ENCODE peak calls at places on chromosomes 1 and 21, in six cellular contexts. I is tibial artery, W is breast epithelium, X is MM.1S, Q is tibial nerve, A is transverse colon. N is an unnamed sample.
A peak's percentile ranks its signal among the peaks of the same experiment; 100 is the strongest.

GRCh38 chr1:68173283-68174172 is 58.8 kb downstream of the WLS start:
- DNase-seq in I (no peak), Q (no peak), W (no peak), A (no peak), X (peak; percentile 55), N (no peak)

GRCh38 chr1:205619376-205619775 is 12.4 kb downstream of the ELK4 start:
- DNase-seq in X (no peak), W (no peak), A (no peak), Q (no peak), I (no peak), N (no peak)

GRCh38 chr1:150887018-150887417 is at the start of gene CTXND2:
- DNase-seq in I (no peak), W (no peak), Q (no peak), A (no peak), X (no peak), N (no peak)

GRCh38 chr1:88488277-88488676 is 195.8 kb upstream of the PKN2 start:
- DNase-seq in I (no peak), Q (no peak), X (no peak), W (no peak), A (no peak), N (no peak)

GRCh38 chr1:53557369-53557768 is 98.2 kb downstream of the DMRTB1 start:
- DNase-seq in A (peak; percentile 3), X (no peak), Q (no peak), W (no peak), I (peak; percentile 34), N (no peak)

GRCh38 chr21:44535963-44536362 is 4.0 kb downstream of the KRTAP10-1 start:
- DNase-seq in Q (no peak), W (peak; percentile 42), I (no peak), X (no peak), A (no peak), N (no peak)

GRCh38 chr1:6870086-6870485 is 84.8 kb downstream of the CAMTA1 start:
- DNase-seq in Q (no peak), W (no peak), A (no peak), I (no peak), X (no peak), N (no peak)

GRCh38 chr1:209853677-209854076 is 25.9 kb downstream of the UTP25 start:
- DNase-seq in A (no peak), Q (no peak), W (no peak), I (no peak), X (no peak), N (no peak)

GRCh38 chr21:42737969-42738590 is 84.7 kb downstream of the PDE9A start:
- DNase-seq in I (peak; percentile 69), W (peak; percentile 51), Q (no peak), A (peak; percentile 78), X (no peak), N (peak; percentile 27)

GRCh38 chr1:30160999-30161689 is 562.2 kb downstream of the MATN1 start:
- DNase-seq in I (no peak), W (no peak), A (no peak), X (no peak), Q (no peak), N (no peak)

GRCh38 chr1:74652711-74653131 is 20.9 kb downstream of the ERICH3 start:
- DNase-seq in A (no peak), I (no peak), Q (no peak), W (peak; percentile 54), X (no peak), N (no peak)

GRCh38 chr1:41915786-41916571 is 2.7 kb downstream of the HIVEP3 start:
- DNase-seq in A (peak; percentile 62), I (no peak), X (no peak), W (no peak), Q (no peak), N (peak; percentile 26)

GRCh38 chr1:230916607-230917283 is 48.4 kb upstream of the C1orf198 start:
- DNase-seq in A (no peak), X (no peak), Q (no peak), I (no peak), W (no peak), N (no peak)

GRCh38 chr21:41086551-41086950 is 81.4 kb upstream of the BACE2 start:
- DNase-seq in A (no peak), I (no peak), W (no peak), X (no peak), Q (no peak), N (no peak)

GRCh38 chr21:17783003-17783402 is 36.2 kb downstream of the C21orf91 start:
- DNase-seq in W (no peak), X (no peak), A (no peak), Q (no peak), I (no peak), N (no peak)

GRCh38 chr1:72229893-72230292 is 52.4 kb downstream of the NEGR1 start:
- DNase-seq in Q (no peak), W (no peak), I (no peak), A (no peak), X (no peak), N (no peak)
- H3K4me1 ChIP-seq in Q (no peaks in the 10 kb centered on the region), W (no peaks in the 10 kb centered on the region), I (no peaks in the 10 kb centered on the region), A (no peaks in the 10 kb centered on the region), X (no peaks in the 10 kb centered on the region), N (no peaks in the 10 kb centered on the region)

GRCh38 chr1:169072945-169073725 is 33.4 kb upstream of the ATP1B1 start:
- DNase-seq in A (peak; percentile 71), X (no peak), I (no peak), Q (no peak), W (no peak), N (no peak)
- H3K4me3 ChIP-seq in A (no peak overlapping the region), X (no peak overlapping the region), I (no peak overlapping the region), Q (no peak overlapping the region), W (no peak overlapping the region), N (no peak overlapping the region)

GRCh38 chr1:203351037-203351625 is at the start of gene FMOD:
- DNase-seq in X (no peak), W (no peak), Q (peak; percentile 48), A (peak; percentile 62), I (peak; percentile 93), N (no peak)
- TF ChIP-seq CTCF in X (no peak), W (no peak), Q (no peak), A (no peak), I (no peak), N (no peak)

GRCh38 chr1:244444854-244445253 is 6.9 kb downstream of the ADSS2 start:
- DNase-seq in A (no peak), X (no peak), I (no peak), Q (no peak), W (no peak), N (no peak)
- H3K4me1 ChIP-seq in A (peaks cover 55% of the 10 kb centered on the region), X (peaks cover 8% of the 10 kb centered on the region), I (peaks cover 36% of the 10 kb centered on the region), Q (peaks cover 29% of the 10 kb centered on the region), W (peaks cover 15% of the 10 kb centered on the region), N (peaks cover 42% of the 10 kb centered on the region)

DNA sequence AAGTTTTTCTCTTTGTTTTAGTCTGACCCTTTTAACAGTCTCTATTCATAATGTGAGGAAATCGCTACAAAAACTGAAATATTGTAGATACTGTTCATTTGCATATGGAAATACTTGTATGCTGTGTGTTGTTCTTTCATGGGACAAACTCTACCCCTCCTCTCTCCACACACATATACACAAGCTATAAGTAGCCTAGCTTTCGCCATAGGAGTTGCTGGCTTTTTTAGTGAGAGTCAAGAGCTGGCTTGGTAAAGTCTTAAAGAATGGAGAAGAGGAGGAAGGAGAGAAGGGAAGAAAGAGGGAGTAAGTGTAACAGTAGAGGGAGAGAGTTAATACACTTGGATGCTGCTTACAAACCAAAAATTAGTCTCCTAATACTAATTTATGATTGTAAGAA is 115.6 kb downstream of the RABGAP1L start:
- DNase-seq in A (no peak), Q (no peak), I (no peak), X (no peak), W (no peak), N (no peak)
- H3K4me3 ChIP-seq in A (no peak overlapping the region), Q (no peak overlapping the region), I (no peak overlapping the region), X (no peak overlapping the region), W (no peak overlapping the region), N (no peak overlapping the region)

GRCh38 chr1:231931846-231932454 is 305.4 kb downstream of the DISC1 start:
- DNase-seq in I (no peak), A (no peak), W (no peak), X (peak; percentile 76), Q (no peak), N (no peak)
- TF ChIP-seq CTCF in I (peak; percentile 13), A (no peak), W (no peak), X (peak; percentile 90), Q (peak; percentile 35), N (peak; percentile 58)

GRCh38 chr1:220888665-220888986 is 9.4 kb downstream of the HLX start:
- DNase-seq in A (no peak), Q (no peak), W (no peak), I (no peak), X (no peak), N (no peak)
- H3K4me1 ChIP-seq in A (peaks cover 19% of the 10 kb centered on the region), Q (peaks cover 10% of the 10 kb centered on the region), W (peaks cover 3% of the 10 kb centered on the region), I (peaks cover 13% of the 10 kb centered on the region), X (no peaks in the 10 kb centered on the region), N (no peaks in the 10 kb centered on the region)

DNA sequence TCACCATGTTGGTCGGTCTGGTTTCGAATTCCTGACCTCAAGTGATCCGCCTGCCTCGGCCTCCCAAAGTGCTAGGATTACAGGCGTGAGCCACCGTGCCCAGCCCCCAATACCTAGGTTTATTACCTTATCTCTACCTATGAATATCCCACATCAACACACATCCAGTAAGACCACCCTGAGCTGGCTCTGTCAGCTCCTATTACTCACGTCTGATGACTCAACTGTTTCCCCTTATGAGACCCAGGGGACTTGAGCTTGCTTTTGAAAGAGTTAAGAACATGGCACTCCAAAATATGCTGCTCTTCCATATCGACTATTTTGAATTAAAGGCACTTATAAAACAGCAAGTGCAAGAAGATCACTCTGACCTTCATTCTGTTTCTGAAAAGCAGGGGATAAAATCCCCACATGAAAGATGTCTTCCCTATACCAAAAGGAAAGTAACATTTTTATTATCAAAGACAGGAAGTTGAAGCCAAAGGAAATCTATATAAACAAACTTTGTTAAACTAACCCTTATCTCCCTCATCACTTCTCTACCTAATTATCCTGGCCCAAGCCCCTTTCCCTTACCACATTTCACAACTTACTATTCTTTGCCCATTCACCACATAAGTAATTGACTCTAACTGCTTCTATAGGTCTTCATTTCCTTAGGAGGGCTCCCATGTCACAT is 41.3 kb upstream of the OSBPL9 start:
- DNase-seq in W (no peak), I (no peak), Q (no peak), X (no peak), A (no peak), N (no peak)
- H3K4me3 ChIP-seq in W (no peak overlapping the region), I (no peak overlapping the region), Q (no peak overlapping the region), X (no peak overlapping the region), A (no peak overlapping the region), N (no peak overlapping the region)

GRCh38 chr1:155255243-155256100 is at the start of gene ENTREP3:
- DNase-seq in I (peak; percentile 94), X (peak; percentile 78), A (peak; percentile 89), Q (peak; percentile 80), W (peak; percentile 87), N (peak; percentile 44)
- TF ChIP-seq CTCF in I (peak; percentile 21), X (no peak), A (no peak), Q (no peak), W (no peak), N (no peak)